ENCODE peak calls at places on chromosomes 5 and 9, in seven cellular contexts. V is GM23338, B is heart left ventricle, L is AG04450, O is spleen, R is astrocyte, N is IMR-90. J is an unnamed sample.

GRCh38 chr9:13967011-13967410 is 346.9 kb downstream of the NFIB start:
- DNase-seq in L (no peak), O (no peak), V (no peak), R (peak; percentile 56), N (peak; percentile 22), B (no peak), J (no peak)

GRCh38 chr5:160434022-160434531 is 12.4 kb downstream of the PTTG1 start:
- DNase-seq in L (no peak), R (peak; percentile 45), V (peak; percentile 46), O (peak; percentile 90), B (no peak), N (no peak), J (no peak)

GRCh38 chr5:77230727-77231469 is 20.4 kb downstream of the PDE8B start:
- DNase-seq in R (no peak), N (peak; percentile 28), B (no peak), O (no peak), V (peak; percentile 56), L (no peak), J (no peak)

GRCh38 chr5:141040093-141040762 is 10.9 kb upstream of the PCDHB1 start:
- DNase-seq in B (no peak), N (no peak), V (peak; percentile 92), L (no peak), O (no peak), R (no peak), J (no peak)

GRCh38 chr5:10896016-10896415 is 135.0 kb upstream of the DAP start:
- DNase-seq in N (no peak), O (no peak), B (no peak), R (no peak), V (no peak), L (no peak), J (no peak)

GRCh38 chr9:29816954-29817703 is 2243.8 kb upstream of the C9orf72 start:
- DNase-seq in O (peak; percentile 51), B (no peak), V (no peak), L (no peak), R (no peak), N (no peak), J (no peak)

GRCh38 chr5:123929055-123929474 is 417.1 kb downstream of the CSNK1G3 start:
- DNase-seq in N (no peak), B (no peak), R (no peak), V (no peak), L (no peak), O (no peak), J (no peak)

GRCh38 chr9:102728946-102729345 is 266.2 kb upstream of the CYLC2 start:
- DNase-seq in B (no peak), N (no peak), R (no peak), L (no peak), O (peak; percentile 13), V (no peak), J (no peak)

GRCh38 chr9:109401169-109401989 is 80.5 kb upstream of the EPB41L4B start:
- DNase-seq in L (no peak), R (peak; percentile 17), V (peak; percentile 95), O (no peak), B (no peak), N (peak; percentile 35), J (no peak)

GRCh38 chr5:52725781-52726180 is 61.9 kb upstream of the ITGA1 start:
- DNase-seq in L (no peak), V (no peak), B (peak; percentile 64), R (no peak), N (no peak), O (no peak), J (no peak)

GRCh38 chr9:16704096-16704488 is 166.4 kb downstream of the BNC2 start:
- DNase-seq in O (no peak), B (no peak), L (no peak), N (no peak), V (no peak), R (no peak), J (no peak)

GRCh38 chr9:16701347-16701746 is 169.1 kb downstream of the BNC2 start:
- DNase-seq in V (no peak), O (no peak), B (no peak), N (no peak), L (no peak), R (no peak), J (no peak)

GRCh38 chr9:16704489-16705111 is 165.9 kb downstream of the BNC2 start:
- DNase-seq in B (peak; percentile 39), R (no peak), N (peak; percentile 80), V (peak; percentile 65), O (no peak), L (peak; percentile 55), J (no peak)

GRCh38 chr9:16708638-16709435 is 161.6 kb downstream of the BNC2 start:
- DNase-seq in L (no peak), O (no peak), V (peak; percentile 88), R (peak; percentile 97), N (peak; percentile 74), B (no peak), J (no peak)

DNA sequence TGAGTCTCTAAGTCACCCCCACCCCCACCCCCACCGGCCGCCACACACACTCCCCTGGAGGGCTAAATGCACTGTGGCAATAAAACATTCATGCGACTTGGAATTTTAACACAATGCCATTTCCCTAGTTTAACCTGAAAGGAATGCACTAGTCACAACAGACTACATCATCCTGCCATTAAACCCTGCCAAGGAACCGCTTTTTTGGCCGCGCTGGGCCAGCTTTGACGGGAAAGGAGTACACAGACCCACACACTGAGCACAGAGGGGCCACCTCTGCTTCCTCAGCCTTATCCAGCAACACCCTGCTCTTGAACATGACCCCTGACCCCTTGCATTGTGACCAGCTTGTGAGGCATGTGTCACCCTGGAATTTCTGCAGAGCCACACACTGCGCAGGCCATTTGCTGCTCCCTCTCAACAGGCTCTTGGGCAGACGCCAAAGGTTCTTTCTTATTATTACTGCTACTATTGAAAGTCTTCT is 165.3 kb downstream of the BNC2 start:
- DNase-seq in O (no peak), N (peak; percentile 97), B (peak; percentile 76), L (peak; percentile 83), R (peak; percentile 99), V (peak; percentile 88), J (peak; percentile 96)
- H3K4me3 ChIP-seq in O (no peak overlapping the region), N (peak overlapping the region; percentile 42), B (no peak overlapping the region), L (peak overlapping the region; percentile 50), R (peak overlapping the region; percentile 0), V (peak overlapping the region; percentile 36), J (no peak overlapping the region)

GRCh38 chr5:88519066-88519465 is 250.4 kb upstream of the TMEM161B start:
- DNase-seq in R (no peak), L (no peak), V (no peak), B (no peak), N (no peak), O (no peak), J (no peak)

GRCh38 chr5:88524941-88525340 is 256.3 kb upstream of the TMEM161B start:
- DNase-seq in V (no peak), R (no peak), L (no peak), B (no peak), N (no peak), O (no peak), J (no peak)
- TF ChIP-seq CTCF in V (no peak), R (no peak), L (no peak), B (no peak), N (no peak), O (no peak), J (no peak)

DNA sequence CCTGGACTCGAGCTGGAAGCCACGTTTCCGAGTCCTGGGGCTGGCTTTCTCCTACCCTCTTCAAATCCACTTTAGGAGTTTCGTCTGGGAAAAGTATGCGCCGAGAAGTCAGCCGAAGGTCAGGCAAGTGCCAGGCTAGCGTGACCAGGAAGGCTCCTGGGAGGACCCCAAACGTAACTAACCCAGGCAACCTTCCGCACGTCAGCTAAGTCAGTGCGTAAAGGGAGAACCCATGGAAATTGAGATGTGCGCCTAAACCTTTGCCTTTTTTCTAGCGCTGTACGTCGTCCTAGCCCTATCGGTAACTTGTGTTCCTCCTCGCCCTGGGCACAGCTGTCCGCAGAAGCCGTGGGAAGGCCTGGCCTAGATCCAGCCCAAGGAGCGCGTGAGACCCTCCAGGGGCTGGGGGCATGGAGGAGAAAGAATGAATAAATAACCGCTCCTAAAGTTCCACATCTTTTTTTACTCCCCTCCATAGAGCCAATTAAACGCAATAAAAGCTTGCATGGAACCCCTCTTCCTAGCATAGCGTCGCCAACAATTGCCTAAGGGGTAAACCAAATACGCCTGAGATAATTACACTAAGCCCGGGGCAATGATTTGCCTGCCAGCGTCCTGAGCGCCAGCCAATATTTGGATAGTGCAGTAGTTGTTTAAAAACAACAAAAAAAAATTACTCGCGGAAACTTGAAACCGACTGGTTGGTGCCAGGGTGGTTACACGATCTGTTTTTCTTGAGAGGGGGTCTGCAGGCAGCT is 4.0 kb upstream of the FOXB2 start:
- DNase-seq in N (no peak), L (no peak), B (no peak), O (no peak), R (no peak), V (peak; percentile 57), J (no peak)
- H3K27me3 ChIP-seq in N (peaks cover 87% of the 10 kb centered on the region), L (peaks cover 88% of the 10 kb centered on the region), B (peaks cover 91% of the 10 kb centered on the region), O (peaks cover 85% of the 10 kb centered on the region), R (peaks cover 90% of the 10 kb centered on the region), V (peaks cover 99% of the 10 kb centered on the region), J (peaks cover 77% of the 10 kb centered on the region)

DNA sequence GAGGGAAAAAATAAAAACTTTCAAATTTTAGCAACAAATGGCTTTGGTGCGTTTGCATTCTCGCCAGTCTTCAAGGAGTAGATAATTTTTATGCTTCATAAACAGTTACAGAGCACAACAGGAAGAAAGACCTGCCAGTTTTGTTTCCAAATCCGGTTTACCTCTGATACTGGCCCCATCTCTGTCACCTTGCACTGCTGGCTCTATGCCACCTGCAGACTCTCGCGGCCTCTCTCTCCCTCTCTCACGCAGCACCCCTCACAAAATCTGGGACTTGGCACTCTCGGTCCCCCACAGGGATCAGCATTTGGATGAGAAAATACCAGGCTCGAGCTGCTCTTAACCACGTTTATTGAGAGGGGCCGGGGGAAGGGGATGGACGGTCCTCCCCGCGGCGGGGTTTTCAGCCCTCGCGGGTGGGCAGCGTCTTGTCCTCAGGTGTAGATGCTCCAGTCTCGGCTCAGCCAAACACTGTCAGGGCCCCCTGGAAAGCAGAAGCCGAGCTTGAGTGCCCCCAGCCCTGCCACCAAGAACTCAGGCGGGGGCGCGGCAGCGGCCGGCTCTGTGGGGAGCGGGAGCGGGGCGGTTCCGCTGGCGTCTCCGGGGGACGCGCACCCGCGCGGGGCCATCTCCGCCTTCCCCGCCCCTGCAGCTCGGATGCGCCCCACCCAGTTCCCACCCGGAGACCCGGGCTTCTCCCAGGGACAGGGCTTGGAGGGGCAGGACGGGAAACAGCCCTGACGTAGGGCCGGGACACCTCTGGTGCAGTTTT is 1.3 kb downstream of the SCGB3A1 start:
- DNase-seq in V (peak; percentile 24), N (no peak), R (no peak), B (no peak), O (peak; percentile 75), L (no peak), J (no peak)
- H3K4me3 ChIP-seq in V (peak overlapping the region; percentile 60), N (no peak overlapping the region), R (no peak overlapping the region), B (peak overlapping the region; percentile 25), O (peak overlapping the region; percentile 31), L (no peak overlapping the region), J (no peak overlapping the region)

GRCh38 chr9:130755377-130756007 is 61.9 kb downstream of the EXOSC2 start:
- DNase-seq in R (no peak), V (no peak), N (no peak), O (no peak), B (no peak), L (no peak), J (no peak)
- TF ChIP-seq CTCF in R (no peak), V (no peak), N (no peak), O (no peak), B (no peak), L (no peak), J (no peak)

GRCh38 chr9:121821326-121821725 is 169.9 kb downstream of the DAB2IP start:
- DNase-seq in B (no peak), N (no peak), R (no peak), V (no peak), L (no peak), O (no peak), J (no peak)
- H3K27me3 ChIP-seq in B (no peaks in the 10 kb centered on the region), N (peaks cover 4% of the 10 kb centered on the region), R (peaks cover 4% of the 10 kb centered on the region), V (no peaks in the 10 kb centered on the region), L (peaks cover 2% of the 10 kb centered on the region), O (no peaks in the 10 kb centered on the region), J (peaks cover 2% of the 10 kb centered on the region)